ENCODE peak calls at places on chromosome 13, in four cellular contexts. N is spleen, C is AG08396, B is IMR-90. A is an unnamed sample.

GRCh38 chr13:113972451-113973217 is 1.2 kb downstream of the C13orf46 start:
- DNase-seq in N (peak), C (no peak), B (peak), A (no peak)

GRCh38 chr13:66405908-66406802 is 824.0 kb downstream of the PCDH9 start:
- DNase-seq in N (no peak), C (no peak), B (peak), A (peak)

GRCh38 chr13:34107814-34108213 is 289.9 kb downstream of the RFC3 start:
- DNase-seq in N (no peak), C (no peak), B (no peak), A (no peak)

GRCh38 chr13:32549788-32550187 is 11.2 kb upstream of the N4BP2L2 start:
- DNase-seq in N (no peak), C (no peak), B (no peak), A (no peak)

GRCh38 chr13:39130298-39130697 is 92.0 kb downstream of the NHLRC3 start:
- DNase-seq in N (no peak), C (no peak), B (no peak), A (no peak)

GRCh38 chr13:48838193-48839000 is 137.3 kb upstream of the FNDC3A start:
- DNase-seq in N (no peak), C (peak), B (peak), A (no peak)

GRCh38 chr13:26629260-26629659 is 71.8 kb downstream of the WASF3 start:
- DNase-seq in N (no peak), C (no peak), B (no peak), A (no peak)

GRCh38 chr13:73767191-73767741 is 366.9 kb downstream of the KLF12 start:
- DNase-seq in N (no peak), C (peak), B (peak), A (no peak)

GRCh38 chr13:84946144-84946543 is 853.1 kb downstream of the SLITRK6 start:
- DNase-seq in N (no peak), C (no peak), B (no peak), A (no peak)

GRCh38 chr13:87274209-87274819 is 396.9 kb upstream of the SLITRK5 start:
- DNase-seq in N (no peak), C (peak), B (peak), A (no peak)

GRCh38 chr13:50082426-50083283 is 67.4 kb downstream of the KCNRG start:
- DNase-seq in N (peak), C (peak), B (peak), A (no peak)

GRCh38 chr13:23612182-23612581 is 42.0 kb downstream of the TNFRSF19 start:
- DNase-seq in N (no peak), C (no peak), B (no peak), A (no peak)

GRCh38 chr13:38090913-38091312 is 221.3 kb upstream of the TRPC4 start:
- DNase-seq in N (no peak), C (no peak), B (no peak), A (no peak)

GRCh38 chr13:50129923-50130685 is 114.9 kb downstream of the KCNRG start:
- DNase-seq in N (peak), C (peak), B (no peak), A (no peak)

GRCh38 chr13:112806761-112807652 is 117.2 kb downstream of the ATP11A start:
- DNase-seq in N (no peak), C (no peak), B (peak), A (no peak)

GRCh38 chr13:33799950-33800592 is 17.9 kb upstream of the RFC3 start:
- DNase-seq in N (no peak), C (peak), B (peak), A (no peak)

GRCh38 chr13:38979891-38980627 is 10.6 kb downstream of the STOML3 start:
- DNase-seq in N (no peak), C (no peak), B (no peak), A (no peak)

GRCh38 chr13:81197966-81198365 is 857.0 kb upstream of the SPRY2 start:
- DNase-seq in N (no peak), C (no peak), B (no peak), A (no peak)

GRCh38 chr13:95601906-95602305 is 42.6 kb downstream of the DZIP1 start:
- DNase-seq in N (no peak), C (no peak), B (no peak), A (no peak)

GRCh38 chr13:38417727-38418126 is 68.1 kb downstream of the UFM1 start:
- DNase-seq in N (no peak), C (peak), B (peak), A (no peak)

GRCh38 chr13:69935043-69935442 is 172.6 kb upstream of the ATXN8OS start:
- DNase-seq in N (no peak), C (no peak), B (no peak), A (no peak)

GRCh38 chr13:67224148-67224846 is 5.8 kb downstream of the PCDH9 start:
- DNase-seq in N (peak), C (peak), B (peak), A (peak)

GRCh38 chr13:61128850-61129645 is 286.6 kb downstream of the PCDH20 start:
- DNase-seq in N (no peak), C (no peak), B (no peak), A (no peak)

GRCh38 chr13:95335667-95336066 is 34.4 kb upstream of the ABCC4 start:
- DNase-seq in N (no peak), C (no peak), B (no peak), A (no peak)

GRCh38 chr13:111122056-111122455 is 6.9 kb downstream of the ARHGEF7 start:
- DNase-seq in N (no peak), C (peak), B (peak), A (no peak)

GRCh38 chr13:26679945-26680516 is 80.6 kb downstream of the GPR12 start:
- DNase-seq in N (no peak), C (no peak), B (peak), A (no peak)

GRCh38 chr13:29125934-29126424 is 305.8 kb downstream of the MTUS2 start:
- DNase-seq in N (no peak), C (no peak), B (no peak), A (no peak)

GRCh38 chr13:94702181-94703041 is 9.9 kb downstream of the SOX21 start:
- DNase-seq in N (no peak), C (no peak), B (no peak), A (no peak)

GRCh38 chr13:27203854-27204253 is 32.2 kb upstream of the USP12 start:
- DNase-seq in N (no peak), C (no peak), B (peak), A (no peak)

GRCh38 chr13:92122454-92122853 is 724.0 kb downstream of the GPC5 start:
- DNase-seq in N (no peak), C (no peak), B (no peak), A (no peak)

GRCh38 chr13:111183959-111184684 is 69.0 kb downstream of the ARHGEF7 start:
- DNase-seq in N (no peak), C (no peak), B (no peak), A (no peak)

GRCh38 chr13:37621811-37622361 is 23.3 kb upstream of the POSTN start:
- DNase-seq in N (no peak), C (peak), B (peak), A (peak)

GRCh38 chr13:84243340-84243739 is 361.1 kb upstream of the SLITRK1 start:
- DNase-seq in N (no peak), C (no peak), B (no peak), A (no peak)

GRCh38 chr13:50512602-50513527 is 330.6 kb downstream of the DLEU7 start:
- DNase-seq in N (peak), C (peak), B (peak), A (no peak)

GRCh38 chr13:87259479-87260083 is 411.6 kb upstream of the SLITRK5 start:
- DNase-seq in N (no peak), C (peak), B (no peak), A (no peak)

GRCh38 chr13:106967391-106967790 is 399.5 kb upstream of the ARGLU1 start:
- DNase-seq in N (no peak), C (no peak), B (no peak), A (no peak)

GRCh38 chr13:41565221-41565620 is 107.9 kb downstream of the RGCC start:
- DNase-seq in N (no peak), C (peak), B (peak), A (no peak)

GRCh38 chr13:73335226-73335625 is 276.4 kb downstream of the KLF5 start:
- DNase-seq in N (no peak), C (no peak), B (peak), A (peak)

GRCh38 chr13:91574756-91575155 is 176.3 kb downstream of the GPC5 start:
- DNase-seq in N (no peak), C (no peak), B (peak), A (no peak)